ENCODE peak calls at places on chromosomes 1 and 21, in ten cellular contexts. M, W, L, Y, V, J, E, R, D and Q are unnamed samples.

GRCh38 chr1:96978867-96979266 is 257.3 kb downstream of the PTBP2 start:
- DNase-seq in D (no peak), V (no peak), R (no peak), Y (no peak), W (no peak), E (no peak), M (no peak), J (no peak), L (no peak), Q (no peak)

GRCh38 chr1:12543747-12544146 is 74.3 kb downstream of the DHRS3 start:
- DNase-seq in E (no peak), L (no peak), R (no peak), J (no peak), Y (no peak), M (no peak), W (no peak), D (no peak), V (no peak), Q (no peak)

GRCh38 chr1:18815203-18815531 is 44.3 kb downstream of the TAS1R2 start:
- DNase-seq in E (no peak), L (no peak), R (no peak), M (no peak), Y (no peak), W (no peak), J (no peak), V (no peak), D (no peak), Q (no peak)

GRCh38 chr21:44931501-44932365 is 8.1 kb upstream of the SLX9 start:
- DNase-seq in J (no peak), E (no peak), L (no peak), R (no peak), Y (no peak), D (no peak), V (no peak), M (no peak), W (no peak), Q (no peak)

GRCh38 chr1:41673355-41673754 is 188.9 kb upstream of the EDN2 start:
- DNase-seq in M (no peak), W (no peak), E (no peak), D (no peak), J (no peak), R (no peak), V (peak; percentile 27), L (peak; percentile 67), Y (no peak), Q (no peak)

GRCh38 chr21:41641821-41642368 is 125.0 kb downstream of the RIPK4 start:
- DNase-seq in L (no peak), W (no peak), E (no peak), R (no peak), M (peak; percentile 96), D (no peak), V (peak; percentile 89), Y (no peak), J (no peak), Q (peak; percentile 43)

GRCh38 chr1:238380167-238380566 is 489.4 kb upstream of the ZP4 start:
- DNase-seq in L (no peak), Y (no peak), E (no peak), D (no peak), M (no peak), R (no peak), W (no peak), V (no peak), J (no peak), Q (no peak)

GRCh38 chr1:1068374-1069060 is 5.6 kb downstream of the RNF223 start:
- DNase-seq in W (no peak), V (peak; percentile 74), Y (no peak), R (no peak), L (peak; percentile 64), E (peak; percentile 88), J (peak; percentile 74), D (no peak), M (no peak), Q (no peak)

GRCh38 chr1:26828352-26829093 is 2.0 kb downstream of the ZDHHC18 start:
- DNase-seq in J (no peak), D (no peak), E (peak; percentile 50), M (no peak), V (no peak), W (no peak), R (no peak), L (no peak), Y (no peak), Q (no peak)

GRCh38 chr1:235018161-235018560 is 110.5 kb downstream of the TOMM20 start:
- DNase-seq in L (no peak), D (no peak), R (peak; percentile 80), Y (no peak), E (no peak), V (peak; percentile 97), M (peak; percentile 98), J (no peak), W (no peak), Q (no peak)

GRCh38 chr1:167934407-167935251 is 1.9 kb upstream of the DCAF6 start:
- DNase-seq in Y (peak; percentile 40), J (no peak), L (no peak), V (no peak), W (no peak), E (no peak), M (peak; percentile 50), D (no peak), R (no peak), Q (no peak)

GRCh38 chr1:85328713-85329376 is 52.4 kb upstream of the BCL10 start:
- DNase-seq in V (peak; percentile 99), J (peak; percentile 67), M (peak; percentile 98), E (no peak), D (no peak), R (peak; percentile 81), L (no peak), W (no peak), Y (no peak), Q (no peak)

GRCh38 chr1:100860397-100860991 is 34.1 kb downstream of the EXTL2 start:
- DNase-seq in J (no peak), R (no peak), Y (no peak), D (no peak), E (no peak), V (peak; percentile 19), L (no peak), W (no peak), M (peak; percentile 53), Q (no peak)